ENCODE peak calls at places on chromosomes 4 and X, in five cellular contexts. I, J, U, T and O are unnamed samples.

GRCh38 chr4:147576084-147576483 is 41.1 kb upstream of the TMEM184C start:
- DNase-seq in T (no peak), J (no peak), I (no peak), U (no peak), O (no peak)

GRCh38 chr4:10273030-10273429 is 156.4 kb upstream of the WDR1 start:
- DNase-seq in J (peak), U (no peak), T (peak), I (no peak), O (no peak)

GRCh38 chr4:98510757-98511517 is 147.5 kb downstream of the TSPAN5 start:
- DNase-seq in U (no peak), J (peak), I (peak), T (peak), O (no peak)

GRCh38 chrX:17601816-17602215 is 135.5 kb upstream of the SCML1 start:
- DNase-seq in T (no peak), I (no peak), J (no peak), U (no peak), O (no peak)

GRCh38 chr4:79609853-79610252 is 201.8 kb upstream of the GK2 start:
- DNase-seq in U (no peak), T (no peak), I (peak), J (no peak), O (no peak)

GRCh38 chr4:8403173-8403753 is 37.3 kb downstream of the ACOX3 start:
- DNase-seq in U (peak), I (peak), J (peak), T (peak), O (peak)

GRCh38 chr4:77002321-77002720 is 52.8 kb downstream of the SEPTIN11 start:
- DNase-seq in J (no peak), T (no peak), U (no peak), I (peak), O (no peak)

GRCh38 chrX:6226053-6226645 is 2.5 kb downstream of the NLGN4X start:
- DNase-seq in J (peak), I (peak), T (no peak), U (no peak), O (no peak)

GRCh38 chrX:133495464-133496391 is 80.4 kb upstream of the GPC4 start:
- DNase-seq in J (no peak), T (no peak), U (no peak), I (peak), O (no peak)

GRCh38 chrX:80285131-80285773 is 135.0 kb upstream of the TENT5D start:
- DNase-seq in J (peak), U (peak), T (no peak), I (no peak), O (no peak)

GRCh38 chrX:57918750-57919436 is 8.6 kb upstream of the ZXDA start:
- DNase-seq in J (peak), I (no peak), U (peak), T (peak), O (no peak)

GRCh38 chr4:169142906-169143305 is 127.8 kb downstream of the SH3RF1 start:
- DNase-seq in J (no peak), T (no peak), I (no peak), U (peak), O (no peak)

GRCh38 chr4:36082817-36083216 is 161.5 kb downstream of the ARAP2 start:
- DNase-seq in I (no peak), U (no peak), J (no peak), T (no peak), O (no peak)

GRCh38 chr4:84379881-84380618 is 119.0 kb downstream of the NKX6-1 start:
- DNase-seq in T (peak), I (peak), U (no peak), J (peak), O (no peak)

GRCh38 chr4:2105559-2105958 is 46.4 kb downstream of the NAT8L start:
- DNase-seq in T (peak), I (peak), U (no peak), J (no peak), O (no peak)

GRCh38 chr4:1216869-1217294 is 32.0 kb downstream of the CTBP1 start:
- DNase-seq in I (no peak), U (no peak), J (no peak), T (no peak), O (no peak)

GRCh38 chr4:88533937-88534750 is 10.6 kb upstream of the PYURF start:
- DNase-seq in U (no peak), T (peak), J (peak), I (peak), O (no peak)

GRCh38 chr4:7652451-7652871 is 217.7 kb upstream of the PSAPL1 start:
- DNase-seq in J (no peak), T (no peak), U (no peak), I (peak), O (no peak)

GRCh38 chr4:23932935-23933334 is 43.1 kb upstream of the PPARGC1A start:
- DNase-seq in T (no peak), U (no peak), J (peak), I (peak), O (no peak)

GRCh38 chrX:104270916-104271512 is 16.3 kb upstream of the ESX1 start:
- DNase-seq in I (no peak), T (peak), U (peak), J (peak), O (peak)

GRCh38 chrX:134502686-134503085 is 42.7 kb downstream of the HPRT1 start:
- DNase-seq in T (no peak), I (peak), J (no peak), U (no peak), O (no peak)

GRCh38 chrX:77788050-77788449 is 2.0 kb upstream of the ATRX start:
- DNase-seq in J (peak), T (peak), U (no peak), I (no peak), O (peak)

GRCh38 chr4:114400531-114400930 is 198.1 kb upstream of the UGT8 start:
- DNase-seq in I (peak), T (peak), J (peak), U (peak), O (no peak)

GRCh38 chrX:1529756-1530155 is 7.2 kb downstream of the P2RY8 start:
- DNase-seq in J (no peak), I (no peak), U (no peak), T (no peak), O (no peak)

GRCh38 chr4:130511776-130512175 is 1415.8 kb downstream of the C4orf33 start:
- DNase-seq in I (no peak), T (no peak), J (no peak), U (no peak), O (no peak)

GRCh38 chrX:16743604-16744325 is 24.4 kb downstream of the SYAP1 start:
- DNase-seq in J (peak), T (peak), I (peak), U (no peak), O (peak)

GRCh38 chr4:85929926-85930325 is 429.9 kb downstream of the MAPK10 start:
- DNase-seq in J (no peak), U (peak), T (no peak), I (no peak), O (peak)

GRCh38 chr4:142893012-142893411 is 46.9 kb upstream of the INPP4B start:
- DNase-seq in I (no peak), U (no peak), T (no peak), J (no peak), O (no peak)

GRCh38 chrX:1443496-1444075 is 9.1 kb downstream of the ASMTL start:
- DNase-seq in I (no peak), T (no peak), U (no peak), J (no peak), O (peak)

GRCh38 chr4:10998826-10999225 is 314.3 kb upstream of the CLNK start:
- DNase-seq in J (peak), I (peak), T (no peak), U (no peak), O (no peak)

GRCh38 chr4:41883988-41884737 is 51.1 kb upstream of the TMEM33 start:
- DNase-seq in U (no peak), J (no peak), T (no peak), I (no peak), O (peak)

GRCh38 chrX:68894513-68895338 is 65.9 kb downstream of the EFNB1 start:
- DNase-seq in I (peak), U (peak), J (peak), T (no peak), O (no peak)

GRCh38 chr4:128660361-128660964 is 149.0 kb upstream of the JADE1 start:
- DNase-seq in J (no peak), U (no peak), I (peak), T (no peak), O (no peak)

GRCh38 chr4:128338634-128339355 is 51.2 kb upstream of the PGRMC2 start:
- DNase-seq in U (no peak), J (peak), I (peak), T (peak), O (no peak)

GRCh38 chrX:105608745-105609144 is 213.6 kb upstream of the NRK start:
- DNase-seq in T (no peak), I (peak), U (no peak), J (peak), O (no peak)